ENCODE peak calls at places on chromosomes 1 and 21, in eight cellular contexts. K is Peyer's patch, R is retinal pigment epithelial cell, J is fibroblast of the aortic adventitia, Y is cardiac muscle cell, G is A549, U is fibroblast of pulmonary artery, L is BJ. Z is an unnamed sample.

GRCh38 chr1:17873007-17873675 is 118.0 kb downstream of the ACTL8 start:
- DNase-seq in K (no peak), R (no peak), J (no peak), Y (no peak), G (no peak), U (no peak), L (no peak), Z (no peak)

GRCh38 chr1:85612704-85613361 is 32.3 kb downstream of the CCN1 start:
- DNase-seq in K (no peak), R (peak), J (peak), Y (peak), G (peak), U (peak), L (peak), Z (peak)

GRCh38 chr1:234745844-234746797 is 136.1 kb upstream of the IRF2BP2 start:
- DNase-seq in K (no peak), R (peak), J (peak), Y (no peak), G (no peak), U (peak), L (no peak), Z (peak)

GRCh38 chr1:247535402-247535801 is 838 bp downstream of the OR2C3 start:
- DNase-seq in K (no peak), R (no peak), J (no peak), Y (no peak), G (no peak), U (no peak), L (peak), Z (no peak)

GRCh38 chr1:188652678-188653077 is 1823.9 kb downstream of the PLA2G4A start:
- DNase-seq in K (no peak), R (peak), J (peak), Y (no peak), G (no peak), U (peak), L (peak), Z (peak)

GRCh38 chr1:45864124-45864721 is 60.8 kb downstream of the MAST2 start:
- DNase-seq in K (no peak), R (no peak), J (no peak), Y (peak), G (no peak), U (peak), L (no peak), Z (peak)

GRCh38 chr1:63322248-63322943 is at the start of gene FOXD3:
- DNase-seq in K (peak), R (no peak), J (peak), Y (peak), G (peak), U (peak), L (no peak), Z (no peak)

GRCh38 chr21:28473530-28474225 is 519.0 kb downstream of the LTN1 start:
- DNase-seq in K (no peak), R (peak), J (peak), Y (peak), G (no peak), U (peak), L (peak), Z (peak)

GRCh38 chr1:40107290-40107959 is 10.4 kb upstream of the PPT1 start:
- DNase-seq in K (no peak), R (no peak), J (no peak), Y (no peak), G (no peak), U (no peak), L (no peak), Z (no peak)

GRCh38 chr1:85275701-85276289 is 637 bp downstream of the BCL10 start:
- DNase-seq in K (no peak), R (no peak), J (peak), Y (no peak), G (no peak), U (peak), L (no peak), Z (peak)

GRCh38 chr1:9183898-9184297 is 50.7 kb upstream of the H6PD start:
- DNase-seq in K (no peak), R (no peak), J (no peak), Y (no peak), G (no peak), U (no peak), L (no peak), Z (no peak)

GRCh38 chr1:31381394-31382287 is 8.8 kb upstream of the FABP3 start:
- DNase-seq in K (no peak), R (no peak), J (peak), Y (peak), G (no peak), U (no peak), L (no peak), Z (no peak)

GRCh38 chr1:179547021-179547535 is 28.7 kb downstream of the NPHS2 start:
- DNase-seq in K (no peak), R (no peak), J (no peak), Y (no peak), G (no peak), U (no peak), L (no peak), Z (no peak)

GRCh38 chr1:14782741-14783591 is 184.5 kb downstream of the KAZN start:
- DNase-seq in K (no peak), R (no peak), J (no peak), Y (peak), G (no peak), U (no peak), L (no peak), Z (peak)

GRCh38 chr1:44021581-44022321 is 9.5 kb downstream of the SLC6A9 start:
- DNase-seq in K (peak), R (no peak), J (no peak), Y (no peak), G (no peak), U (no peak), L (no peak), Z (no peak)

GRCh38 chr21:42362198-42362597 is 4.1 kb downstream of the TFF1 start:
- DNase-seq in K (no peak), R (no peak), J (no peak), Y (no peak), G (no peak), U (no peak), L (no peak), Z (no peak)

GRCh38 chr21:42361286-42361685 is 5.0 kb downstream of the TFF1 start:
- DNase-seq in K (peak), R (no peak), J (no peak), Y (no peak), G (no peak), U (no peak), L (no peak), Z (no peak)

GRCh38 chr21:42358261-42358660 is 7.5 kb upstream of the TFF2 start:
- DNase-seq in K (peak), R (no peak), J (no peak), Y (no peak), G (no peak), U (no peak), L (no peak), Z (no peak)

GRCh38 chr21:42358937-42359336 is 7.4 kb downstream of the TFF1 start:
- DNase-seq in K (peak), R (no peak), J (no peak), Y (no peak), G (no peak), U (no peak), L (no peak), Z (no peak)

DNA sequence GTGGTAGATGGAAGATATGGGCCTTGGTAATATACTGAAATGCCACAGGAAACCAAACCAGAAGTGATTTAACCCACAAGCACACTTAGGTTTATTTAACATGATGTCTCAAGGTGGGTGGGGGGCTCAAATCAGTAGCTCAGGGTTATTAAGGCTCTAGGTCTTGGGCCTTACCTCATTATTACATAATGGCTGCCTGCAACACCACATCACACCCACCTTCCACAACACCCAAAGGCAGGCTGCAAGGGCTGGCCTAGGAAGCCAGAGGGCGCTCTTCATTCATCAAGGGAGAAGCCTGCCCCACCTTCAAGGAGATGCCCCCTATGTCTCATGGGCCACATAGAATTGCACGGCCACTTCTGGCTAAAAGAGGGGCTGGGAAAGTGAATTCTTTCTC is 6.0 kb downstream of the TFF1 start:
- DNase-seq in K (peak), R (no peak), J (no peak), Y (no peak), G (peak), U (no peak), L (no peak), Z (no peak)
- TF ChIP-seq CTCF in K (no peak), R (peak), J (no peak), Y (no peak), G (no peak), U (no peak), L (no peak), Z (no peak)

GRCh38 chr1:23200885-23201284 is 16.4 kb downstream of the HTR1D start:
- DNase-seq in K (no peak), R (no peak), J (no peak), Y (no peak), G (peak), U (no peak), L (no peak), Z (peak)
- H3K4me3 ChIP-seq in K (no peak), R (no peak), J (no peak), Y (no peak), G (no peak), U (no peak), L (no peak), Z (no peak)

DNA sequence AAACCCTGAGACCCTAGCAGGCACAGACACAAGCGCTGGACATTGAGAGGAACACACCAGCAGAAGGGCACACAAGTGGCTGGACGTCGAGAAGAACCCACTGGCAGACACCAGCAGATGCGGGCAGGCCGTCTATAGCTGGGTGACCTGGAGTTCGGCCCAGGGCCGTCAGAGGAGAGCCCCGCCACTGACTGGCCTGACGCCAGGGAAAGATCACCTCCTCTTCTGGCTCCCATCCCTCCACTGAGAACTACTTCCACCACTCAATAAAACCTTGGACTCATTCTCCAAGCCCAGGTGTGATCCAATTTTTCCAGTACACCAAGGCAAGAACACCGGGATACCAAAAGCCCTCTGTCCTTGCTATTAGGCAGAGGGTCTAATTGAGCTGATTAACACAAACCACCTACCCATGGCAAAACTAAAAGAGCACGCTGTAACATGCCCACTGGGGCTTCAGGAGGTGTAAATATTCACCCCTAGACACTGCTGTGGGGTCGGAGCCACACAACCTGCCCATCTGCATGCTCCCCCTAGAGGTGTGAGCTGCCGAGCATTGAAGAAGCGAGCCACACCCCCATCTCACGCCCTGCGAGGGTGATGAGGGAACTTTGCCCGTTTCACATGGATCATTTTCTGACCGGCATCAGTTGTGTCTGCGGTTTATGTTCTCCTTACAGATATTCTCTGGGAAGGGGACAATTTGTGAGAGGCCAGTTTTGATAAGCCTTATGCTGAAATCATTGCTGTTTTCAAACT is 104.8 kb downstream of the HLX start:
- DNase-seq in K (no peak), R (no peak), J (no peak), Y (no peak), G (no peak), U (no peak), L (no peak), Z (no peak)
- TF ChIP-seq CTCF in K (no peak), R (peak), J (no peak), Y (peak), G (no peak), U (no peak), L (peak), Z (peak)

DNA sequence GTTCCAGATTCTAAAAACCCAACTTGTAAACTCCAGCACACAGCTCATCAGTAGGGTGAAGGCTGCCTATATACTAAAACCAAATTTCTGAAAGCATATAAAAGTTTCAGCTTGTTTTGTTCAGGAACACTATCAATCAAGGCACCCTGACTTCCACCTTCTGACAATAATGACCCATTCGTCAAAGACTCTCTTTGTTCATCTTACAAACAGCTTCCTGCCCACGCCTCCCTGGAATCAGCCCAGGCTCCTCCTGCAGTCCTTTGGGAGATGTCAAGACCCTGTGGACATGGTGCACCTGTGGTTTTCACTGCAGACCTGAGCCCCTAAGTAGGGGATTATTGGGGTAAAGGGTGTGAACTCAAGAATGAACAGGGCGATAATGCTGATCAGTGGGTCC is 178.9 kb upstream of the CAMK1G start:
- DNase-seq in K (no peak), R (no peak), J (no peak), Y (no peak), G (no peak), U (peak), L (no peak), Z (no peak)
- H3K4me3 ChIP-seq in K (no peak), R (no peak), J (no peak), Y (no peak), G (no peak), U (no peak), L (no peak), Z (no peak)

Z was measured in choroid plexus epithelial cell.